ENCODE peak calls at places on chromosomes 6 and 20, in seven cellular contexts. B is posterior cingulate gyrus, E is BE2C, M is nucleus accumbens, R is A549, N is NCI-H460, V is HCT116. C is an unnamed sample.

GRCh38 chr20:40331699-40332098 is 357.3 kb downstream of the MAFB start:
- DNase-seq in R (no peak), E (no peak), B (no peak), M (no peak), V (no peak), N (no peak), C (no peak)

GRCh38 chr6:70110128-70111022 is 192.5 kb downstream of the COL9A1 start:
- DNase-seq in E (no peak), R (no peak), B (no peak), N (no peak), M (no peak), V (no peak), C (no peak)

GRCh38 chr6:128554302-128554701 is 33.9 kb upstream of the PTPRK start:
- DNase-seq in R (no peak), V (peak), B (no peak), M (no peak), N (no peak), E (no peak), C (no peak)

GRCh38 chr6:155528982-155529453 is 73.4 kb upstream of the NOX3 start:
- DNase-seq in N (no peak), V (no peak), M (no peak), R (peak), B (no peak), E (no peak), C (no peak)

GRCh38 chr6:158269657-158270056 is 42.6 kb upstream of the TULP4 start:
- DNase-seq in E (no peak), B (no peak), V (no peak), M (no peak), R (no peak), N (no peak), C (no peak)

GRCh38 chr6:4163408-4163807 is 28.0 kb upstream of the ECI2 start:
- DNase-seq in B (no peak), N (no peak), V (no peak), R (no peak), E (no peak), M (no peak), C (no peak)

GRCh38 chr20:58359441-58359840 is 29.6 kb upstream of the VAPB start:
- DNase-seq in R (no peak), B (no peak), N (no peak), M (no peak), E (peak), V (no peak), C (no peak)

GRCh38 chr6:169454204-169454871 is 200.7 kb upstream of the THBS2 start:
- DNase-seq in V (no peak), N (peak), R (no peak), B (no peak), E (no peak), M (no peak), C (no peak)

GRCh38 chr6:36075656-36076055 is 48.0 kb downstream of the MAPK14 start:
- DNase-seq in E (no peak), V (peak), N (no peak), R (peak), M (no peak), B (no peak), C (no peak)

GRCh38 chr6:2576499-2576898 is 174.2 kb downstream of the MYLK4 start:
- DNase-seq in E (no peak), V (no peak), R (no peak), B (no peak), M (no peak), N (no peak), C (no peak)

GRCh38 chr6:138371720-138372119 is 6.0 kb upstream of the SMIM28 start:
- DNase-seq in N (no peak), R (peak), B (no peak), E (peak), V (no peak), M (no peak), C (no peak)

GRCh38 chr6:401994-402640 is 10.6 kb downstream of the IRF4 start:
- DNase-seq in N (no peak), B (no peak), R (no peak), M (no peak), E (no peak), V (no peak), C (no peak)

GRCh38 chr6:123430966-123431365 is 205.8 kb downstream of the TRDN start:
- DNase-seq in M (no peak), B (no peak), E (no peak), N (no peak), R (no peak), V (no peak), C (no peak)

GRCh38 chr20:21801193-21801592 is 95.7 kb downstream of the PAX1 start:
- DNase-seq in R (no peak), M (no peak), E (no peak), N (no peak), V (no peak), B (no peak), C (no peak)

GRCh38 chr20:19710336-19710721 is 47.7 kb upstream of the RIN2 start:
- DNase-seq in B (no peak), M (no peak), V (no peak), E (no peak), N (peak), R (peak), C (no peak)

GRCh38 chr6:7267521-7268091 is 45.4 kb downstream of the SSR1 start:
- DNase-seq in N (peak), R (peak), E (peak), V (peak), B (peak), M (no peak), C (peak)

GRCh38 chr6:108797951-108798671 is 50.1 kb upstream of the ARMC2 start:
- DNase-seq in R (no peak), M (no peak), E (peak), N (no peak), B (no peak), V (no peak), C (no peak)

GRCh38 chr6:32947552-32948465 is 5.1 kb downstream of the HLA-DMA start:
- DNase-seq in M (no peak), E (peak), N (peak), R (peak), V (peak), B (no peak), C (no peak)

GRCh38 chr20:815226-815625 is 18.3 kb upstream of the FAM110A start:
- DNase-seq in V (no peak), N (no peak), B (no peak), R (no peak), M (no peak), E (no peak), C (no peak)

GRCh38 chr20:21147593-21147992 is 21.7 kb downstream of the KIZ start:
- DNase-seq in E (no peak), R (peak), M (no peak), N (no peak), B (no peak), V (no peak), C (no peak)

GRCh38 chr6:91464718-91465117 is 877.8 kb upstream of the MAP3K7 start:
- DNase-seq in M (no peak), E (no peak), R (no peak), V (no peak), B (no peak), N (no peak), C (no peak)

GRCh38 chr20:63520594-63520938 is at the start of gene PPDPF:
- DNase-seq in E (peak), B (peak), R (peak), V (no peak), M (no peak), N (peak), C (peak)

GRCh38 chr20:49868538-49868937 is 46.8 kb downstream of the SPATA2 start:
- DNase-seq in R (no peak), B (no peak), E (no peak), M (no peak), V (no peak), N (no peak), C (no peak)

GRCh38 chr20:41304413-41305079 is 13.0 kb downstream of the ZHX3 start:
- DNase-seq in M (no peak), R (no peak), B (no peak), N (no peak), E (no peak), V (no peak), C (no peak)

GRCh38 chr6:71028236-71028876 is 71.5 kb upstream of the B3GAT2 start:
- DNase-seq in N (no peak), M (no peak), R (no peak), V (no peak), B (peak), E (no peak), C (peak)